ENCODE peak calls at places on chromosomes 6 and 20, in seven cellular contexts. O, C, M, B, N, G and H are unnamed samples.

GRCh38 chr6:5663739-5664138 is 343.0 kb downstream of the NRN1 start:
- DNase-seq in B (no peak), C (no peak), O (no peak), M (no peak), G (no peak), N (no peak), H (no peak)

GRCh38 chr6:105068407-105068806 is 111.4 kb downstream of the POPDC3 start:
- DNase-seq in G (no peak), N (no peak), O (no peak), B (no peak), C (no peak), M (no peak), H (no peak)

GRCh38 chr6:31544676-31545075 is 1.7 kb downstream of the ATP6V1G2 start:
- DNase-seq in M (no peak), B (no peak), O (no peak), G (no peak), C (no peak), N (no peak), H (no peak)

GRCh38 chr6:35177586-35177985 is 36.2 kb upstream of the SCUBE3 start:
- DNase-seq in O (no peak), M (no peak), N (no peak), C (no peak), B (no peak), G (no peak), H (no peak)

GRCh38 chr20:59765599-59766177 is 161.3 kb downstream of the PHACTR3 start:
- DNase-seq in O (no peak), B (no peak), M (no peak), N (no peak), G (no peak), C (no peak), H (no peak)

GRCh38 chr6:76886900-76887299 is 576.4 kb downstream of the HTR1B start:
- DNase-seq in G (no peak), N (no peak), B (no peak), O (no peak), C (no peak), M (no peak), H (no peak)

GRCh38 chr6:19312291-19312978 is 524.7 kb upstream of the ID4 start:
- DNase-seq in C (peak), G (no peak), O (no peak), M (no peak), B (no peak), N (no peak), H (no peak)

GRCh38 chr6:41283597-41283996 is 2.9 kb downstream of the TREM1 start:
- DNase-seq in G (no peak), C (no peak), O (no peak), M (no peak), B (no peak), N (no peak), H (no peak)

GRCh38 chr6:51322505-51322904 is 503.8 kb downstream of the TFAP2B start:
- DNase-seq in G (no peak), M (no peak), B (no peak), C (no peak), N (no peak), O (no peak), H (no peak)

GRCh38 chr20:51445591-51445990 is 96.9 kb downstream of the NFATC2 start:
- DNase-seq in G (no peak), B (no peak), N (no peak), M (no peak), C (no peak), O (no peak), H (no peak)

GRCh38 chr20:6886065-6886729 is 118.7 kb downstream of the BMP2 start:
- DNase-seq in G (peak), O (no peak), M (no peak), N (peak), C (no peak), B (peak), H (peak)

GRCh38 chr6:4256969-4257368 is 121.6 kb upstream of the ECI2 start:
- DNase-seq in G (no peak), B (no peak), M (no peak), O (no peak), N (no peak), C (no peak), H (no peak)

GRCh38 chr20:63900373-63900772 is 5.4 kb downstream of the DNAJC5 start:
- DNase-seq in B (no peak), M (no peak), N (no peak), C (no peak), O (no peak), G (no peak), H (no peak)

GRCh38 chr20:50389808-50390684 is 120.1 kb upstream of the PTPN1 start:
- DNase-seq in O (no peak), B (no peak), M (no peak), N (no peak), G (no peak), C (no peak), H (no peak)

GRCh38 chr6:124683507-124683906 is 278.7 kb upstream of the RNF217 start:
- DNase-seq in O (no peak), C (no peak), B (no peak), G (no peak), M (no peak), N (no peak), H (no peak)

GRCh38 chr6:20876016-20876415 is 341.8 kb downstream of the CDKAL1 start:
- DNase-seq in M (no peak), C (no peak), N (no peak), O (no peak), B (peak), G (peak), H (no peak)

GRCh38 chr20:19211252-19211651 is 1.2 kb upstream of the SLC24A3 start:
- DNase-seq in O (no peak), G (no peak), B (no peak), M (no peak), C (no peak), N (no peak), H (no peak)

GRCh38 chr20:10557685-10558084 is 116.1 kb downstream of the JAG1 start:
- DNase-seq in C (peak), N (no peak), B (no peak), G (peak), M (no peak), O (no peak), H (peak)

GRCh38 chr6:169248521-169248971 is 5.1 kb downstream of the THBS2 start:
- DNase-seq in C (no peak), G (no peak), N (no peak), O (no peak), M (no peak), B (no peak), H (no peak)

GRCh38 chr6:88013015-88013414 is 34.6 kb upstream of the SPACA1 start:
- DNase-seq in B (no peak), G (no peak), M (no peak), N (no peak), O (no peak), C (no peak), H (no peak)

GRCh38 chr20:12207875-12208274 is 290.2 kb downstream of the BTBD3 start:
- DNase-seq in N (no peak), B (peak), M (no peak), G (no peak), O (no peak), C (peak), H (peak)

GRCh38 chr6:144171406-144171805 is 21.1 kb downstream of the STX11 start:
- DNase-seq in M (no peak), G (no peak), C (no peak), B (no peak), N (no peak), O (no peak), H (peak)

GRCh38 chr6:35736293-35736894 is 438 bp upstream of the ARMC12 start:
- DNase-seq in O (peak), B (peak), M (peak), N (peak), G (peak), C (no peak), H (peak)